ENCODE peak calls at places on chromosome 11, in four cellular contexts. R is mesendoderm; P is CD4-positive, CD25-positive, alpha-beta regulatory T cell; C is testis. X is an unnamed sample.

GRCh38 chr11:63554901-63555218 is 8.3 kb downstream of the PLAAT2 start:
- DNase-seq in R (no peak), P (no peak), C (no peak), X (no peak)

GRCh38 chr11:125916683-125917337 is 12.5 kb downstream of the DDX25 start:
- DNase-seq in R (no peak), P (no peak), C (no peak), X (no peak)

GRCh38 chr11:73344191-73344607 is 32.0 kb upstream of the RELT start:
- DNase-seq in R (no peak), P (no peak), C (peak), X (no peak)

GRCh38 chr11:85752890-85753581 is 57.9 kb downstream of the SYTL2 start:
- DNase-seq in R (no peak), P (peak), C (peak), X (no peak)

GRCh38 chr11:1574256-1575242 is 2.5 kb upstream of the DUSP8 start:
- DNase-seq in R (no peak), P (peak), C (peak), X (peak)

GRCh38 chr11:113593698-113594308 is 112.3 kb downstream of the TMPRSS5 start:
- DNase-seq in R (no peak), P (no peak), C (no peak), X (peak)

GRCh38 chr11:27263046-27263445 is 100.0 kb downstream of the CCDC34 start:
- DNase-seq in R (no peak), P (no peak), C (no peak), X (no peak)

GRCh38 chr11:122656073-122656630 is 630 bp downstream of the UBASH3B start:
- DNase-seq in R (peak), P (peak), C (peak), X (peak)

GRCh38 chr11:94449437-94449836 is 44.2 kb downstream of the MRE11 start:
- DNase-seq in R (no peak), P (no peak), C (no peak), X (no peak)

GRCh38 chr11:116692318-116693106 is 80.3 kb downstream of the BUD13 start:
- DNase-seq in R (no peak), P (no peak), C (no peak), X (no peak)

GRCh38 chr11:101435406-101435805 is 148.4 kb downstream of the TRPC6 start:
- DNase-seq in R (no peak), P (no peak), C (no peak), X (no peak)

GRCh38 chr11:44718612-44719390 is 8.0 kb upstream of the TSPAN18 start:
- DNase-seq in R (no peak), P (no peak), C (no peak), X (no peak)

GRCh38 chr11:132158091-132158490 is 787.7 kb downstream of the NTM start:
- DNase-seq in R (peak), P (no peak), C (no peak), X (no peak)

GRCh38 chr11:111561306-111561705 is 20.8 kb downstream of the LAYN start:
- DNase-seq in R (no peak), P (no peak), C (no peak), X (no peak)

GRCh38 chr11:114264381-114264780 is 31.8 kb upstream of the NNMT start:
- DNase-seq in R (no peak), P (no peak), C (no peak), X (no peak)

GRCh38 chr11:41947392-41947791 is 487.9 kb upstream of the LRRC4C start:
- DNase-seq in R (no peak), P (no peak), C (no peak), X (no peak)

GRCh38 chr11:12024314-12024926 is 16.0 kb upstream of the DKK3 start:
- DNase-seq in R (no peak), P (no peak), C (no peak), X (no peak)

GRCh38 chr11:119892311-119892808 is 163.4 kb upstream of the NECTIN1 start:
- DNase-seq in R (peak), P (no peak), C (no peak), X (no peak)

GRCh38 chr11:132587716-132588115 is 944.6 kb downstream of the OPCML start:
- DNase-seq in R (no peak), P (no peak), C (no peak), X (no peak)

GRCh38 chr11:116193321-116194114 is 579.3 kb downstream of the BUD13 start:
- DNase-seq in R (peak), P (no peak), C (peak), X (no peak)

GRCh38 chr11:129861702-129862107 is 33.7 kb downstream of the NFRKB start:
- DNase-seq in R (peak), P (no peak), C (peak), X (no peak)

GRCh38 chr11:78221396-78222315 is 32.9 kb downstream of the USP35 start:
- DNase-seq in R (no peak), P (no peak), C (no peak), X (no peak)

GRCh38 chr11:74729397-74729796 is 1.8 kb downstream of the CHRDL2 start:
- DNase-seq in R (no peak), P (no peak), C (no peak), X (no peak)

GRCh38 chr11:61715877-61716276 is 35.7 kb downstream of the DAGLA start:
- DNase-seq in R (no peak), P (no peak), C (no peak), X (no peak)

GRCh38 chr11:33157103-33158027 is 3.9 kb downstream of the CSTF3 start:
- DNase-seq in R (no peak), P (no peak), C (no peak), X (no peak)

GRCh38 chr11:33161120-33162005 is at the start of gene CSTF3:
- DNase-seq in R (peak), P (peak), C (peak), X (peak)

GRCh38 chr11:33160587-33160986 is 693 bp downstream of the CSTF3 start:
- DNase-seq in R (no peak), P (no peak), C (no peak), X (no peak)

GRCh38 chr11:33158596-33158995 is 2.7 kb downstream of the CSTF3 start:
- DNase-seq in R (peak), P (no peak), C (no peak), X (no peak)

GRCh38 chr11:33160147-33160546 is 1.1 kb downstream of the CSTF3 start:
- DNase-seq in R (peak), P (no peak), C (no peak), X (no peak)
- H3K4me3 ChIP-seq in R (peak), P (peak), C (peak), X (peak)

GRCh38 chr11:102794382-102794781 is 3.6 kb downstream of the MMP1 start:
- DNase-seq in R (peak), P (no peak), C (no peak), X (peak)

GRCh38 chr11:102802341-102802740 is 4.4 kb upstream of the MMP1 start:
- DNase-seq in R (no peak), P (no peak), C (no peak), X (no peak)

GRCh38 chr11:102798012-102798746 is at the start of gene MMP1:
- DNase-seq in R (no peak), P (no peak), C (no peak), X (no peak)

GRCh38 chr11:102800774-102801173 is 2.8 kb upstream of the MMP1 start:
- DNase-seq in R (no peak), P (no peak), C (no peak), X (no peak)

GRCh38 chr11:102799656-102800339 is 1.8 kb upstream of the MMP1 start:
- DNase-seq in R (no peak), P (no peak), C (no peak), X (no peak)
- H3K4me3 ChIP-seq in R (no peak), P (no peak), C (no peak), X (no peak)

DNA sequence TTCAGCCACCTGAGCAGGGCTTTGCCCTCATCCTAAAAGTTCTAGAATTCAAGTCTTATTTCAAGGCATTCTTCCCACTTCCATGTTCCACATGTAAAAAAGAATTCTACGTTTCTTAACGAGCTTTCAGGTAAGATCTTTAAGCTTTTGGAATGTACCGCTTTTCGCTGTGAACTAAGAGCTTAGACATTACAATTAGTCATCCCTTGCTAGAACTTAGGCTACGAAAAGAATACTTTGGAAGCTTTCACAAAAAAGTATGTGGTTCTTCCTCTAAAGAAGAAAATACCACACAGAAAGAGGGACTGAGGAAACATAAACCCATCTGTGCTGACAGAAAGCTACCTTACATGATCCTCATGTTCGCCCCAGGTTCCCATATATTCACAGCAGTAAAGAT is 1.9 kb downstream of the NUMA1 start:
- DNase-seq in R (no peak), P (no peak), C (no peak), X (no peak)
- H3K4me3 ChIP-seq in R (no peak), P (no peak), C (no peak), X (peak)

DNA sequence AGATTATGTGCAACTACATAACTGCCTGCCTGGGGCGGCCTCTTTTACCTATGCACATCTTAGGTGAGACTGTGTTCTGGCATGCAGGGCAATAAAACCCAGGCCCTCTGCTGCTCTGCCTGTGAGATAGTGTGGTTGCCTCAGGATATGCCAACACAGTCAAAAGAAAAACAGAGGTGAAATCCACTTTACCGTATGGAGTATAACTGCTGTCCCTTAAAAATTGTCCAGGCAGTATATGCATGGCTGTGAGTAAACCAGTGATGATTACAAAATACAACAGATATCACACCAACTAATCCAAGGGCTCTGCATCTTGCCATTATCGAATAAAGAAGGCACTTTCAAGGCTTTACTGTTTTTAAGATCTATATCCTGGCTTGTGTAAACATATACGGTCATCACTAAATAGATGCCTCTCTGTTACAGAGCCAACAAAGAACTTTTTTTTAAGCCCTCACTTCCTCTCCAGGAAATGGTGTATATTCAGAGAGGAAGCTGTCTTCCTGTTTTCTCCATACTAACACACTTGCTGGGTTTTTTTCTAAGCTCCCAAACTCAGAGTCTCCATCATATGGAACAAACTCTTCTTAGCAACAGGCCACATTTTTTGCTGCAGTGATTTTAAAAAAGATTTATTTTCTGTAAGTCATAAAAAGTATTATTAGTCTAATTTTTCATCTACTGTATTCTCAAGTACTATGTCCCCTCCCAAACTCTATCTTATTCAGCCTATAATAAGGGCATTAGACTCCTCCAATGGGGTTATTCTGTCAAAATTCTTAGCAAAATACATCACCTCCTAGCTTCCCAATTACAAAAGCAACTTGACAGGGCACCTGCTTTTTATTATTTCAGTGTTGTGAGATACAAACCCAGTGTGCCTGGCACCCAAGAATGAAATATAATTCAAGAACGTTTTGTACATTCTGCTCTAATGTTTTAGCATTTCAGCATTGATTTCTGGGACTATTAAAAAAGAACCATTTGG is 135.2 kb downstream of the MAML2 start:
- DNase-seq in R (peak), P (no peak), C (no peak), X (no peak)
- H3K4me3 ChIP-seq in R (no peak), P (peak), C (no peak), X (no peak)

DNA sequence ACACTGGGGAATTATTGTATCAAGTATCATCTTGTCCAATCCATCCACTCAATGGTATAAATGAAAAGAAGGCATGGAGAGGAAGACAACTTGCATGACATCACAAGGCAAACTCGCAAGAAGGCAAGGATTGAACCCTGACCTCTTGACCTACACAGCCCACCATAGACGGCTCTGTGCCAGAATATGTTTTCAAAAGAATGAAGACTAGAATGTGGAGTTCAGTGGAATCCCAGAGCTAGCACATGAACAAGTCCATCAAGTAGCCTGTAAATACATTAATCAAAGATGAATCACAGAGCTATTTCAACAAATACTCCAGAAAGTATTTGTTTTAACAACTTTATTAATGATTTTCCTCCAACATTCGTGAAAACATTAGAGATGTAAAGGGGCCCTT is 189.7 kb downstream of the GUCY1A2 start:
- DNase-seq in R (no peak), P (no peak), C (no peak), X (no peak)
- H3K4me3 ChIP-seq in R (no peak), P (no peak), C (no peak), X (no peak)